ENCODE peak calls at places on chromosomes 3 and 15, in ten cellular contexts. One of them, this sample, is unnamed. For H3K27me3, the result is how much of the 10 kb centered on the place peaks cover.

GRCh38 chr3:171044828-171045793 is 18.6 kb upstream of the SLC2A2 start:
- DNase-seq in adrenal gland: peak
- DNase-seq in tibial nerve: no peak
- DNase-seq in uterus: no peak
- DNase-seq in transverse colon: no peak
- DNase-seq in Peyer's patch: no peak
- DNase-seq in spleen: no peak
- DNase-seq in testis: no peak
- DNase-seq in HCT116: no peak
- DNase-seq in K562: no peak
- DNase-seq in this sample: no peak

GRCh38 chr3:175111036-175111435 is 251.9 kb downstream of the NAALADL2 start:
- DNase-seq in uterus: no peak
- DNase-seq in K562: no peak
- DNase-seq in tibial nerve: no peak
- DNase-seq in transverse colon: no peak
- DNase-seq in Peyer's patch: no peak
- DNase-seq in spleen: no peak
- DNase-seq in testis: peak
- DNase-seq in adrenal gland: peak
- DNase-seq in HCT116: no peak
- DNase-seq in this sample: no peak

GRCh38 chr3:187403768-187404270 is 35.6 kb downstream of the RTP4 start:
- DNase-seq in spleen: no peak
- DNase-seq in transverse colon: no peak
- DNase-seq in HCT116: peak
- DNase-seq in K562: no peak
- DNase-seq in adrenal gland: peak
- DNase-seq in tibial nerve: no peak
- DNase-seq in uterus: peak
- DNase-seq in testis: no peak
- DNase-seq in Peyer's patch: no peak
- DNase-seq in this sample: no peak

GRCh38 chr3:179460260-179460659 is 9.0 kb upstream of the GNB4 start:
- DNase-seq in testis: no peak
- DNase-seq in HCT116: no peak
- DNase-seq in K562: no peak
- DNase-seq in tibial nerve: no peak
- DNase-seq in spleen: no peak
- DNase-seq in transverse colon: no peak
- DNase-seq in Peyer's patch: no peak
- DNase-seq in adrenal gland: no peak
- DNase-seq in uterus: no peak
- DNase-seq in this sample: no peak

GRCh38 chr3:125633767-125634166 is 38.5 kb upstream of the OSBPL11 start:
- DNase-seq in Peyer's patch: no peak
- DNase-seq in K562: no peak
- DNase-seq in uterus: no peak
- DNase-seq in adrenal gland: no peak
- DNase-seq in spleen: no peak
- DNase-seq in testis: no peak
- DNase-seq in tibial nerve: no peak
- DNase-seq in transverse colon: no peak
- DNase-seq in HCT116: no peak
- DNase-seq in this sample: no peak

GRCh38 chr3:80870476-80871041 is 890.9 kb downstream of the GBE1 start:
- DNase-seq in Peyer's patch: no peak
- DNase-seq in K562: no peak
- DNase-seq in tibial nerve: no peak
- DNase-seq in adrenal gland: no peak
- DNase-seq in uterus: no peak
- DNase-seq in transverse colon: no peak
- DNase-seq in spleen: no peak
- DNase-seq in HCT116: no peak
- DNase-seq in testis: no peak
- DNase-seq in this sample: no peak

GRCh38 chr15:49135893-49136292 is 19.5 kb downstream of the COPS2 start:
- DNase-seq in Peyer's patch: no peak
- DNase-seq in adrenal gland: no peak
- DNase-seq in transverse colon: no peak
- DNase-seq in testis: no peak
- DNase-seq in K562: no peak
- DNase-seq in spleen: no peak
- DNase-seq in tibial nerve: no peak
- DNase-seq in uterus: no peak
- DNase-seq in HCT116: no peak
- DNase-seq in this sample: no peak

GRCh38 chr3:39107874-39108308 is 411 bp downstream of the TTC21A start:
- DNase-seq in transverse colon: no peak
- DNase-seq in adrenal gland: no peak
- DNase-seq in Peyer's patch: no peak
- DNase-seq in K562: no peak
- DNase-seq in testis: no peak
- DNase-seq in spleen: no peak
- DNase-seq in tibial nerve: no peak
- DNase-seq in uterus: no peak
- DNase-seq in HCT116: no peak
- DNase-seq in this sample: no peak

GRCh38 chr3:42120866-42121265 is 29.7 kb downstream of the TRAK1 start:
- DNase-seq in K562: no peak
- DNase-seq in spleen: no peak
- DNase-seq in testis: no peak
- DNase-seq in transverse colon: no peak
- DNase-seq in adrenal gland: no peak
- DNase-seq in tibial nerve: no peak
- DNase-seq in HCT116: no peak
- DNase-seq in Peyer's patch: no peak
- DNase-seq in uterus: no peak
- DNase-seq in this sample: no peak

GRCh38 chr15:38002883-38003477 is 68.5 kb downstream of the TMCO5A start:
- DNase-seq in K562: no peak
- DNase-seq in testis: peak
- DNase-seq in spleen: no peak
- DNase-seq in uterus: no peak
- DNase-seq in adrenal gland: peak
- DNase-seq in HCT116: peak
- DNase-seq in transverse colon: peak
- DNase-seq in tibial nerve: no peak
- DNase-seq in Peyer's patch: no peak
- DNase-seq in this sample: no peak

GRCh38 chr15:90418627-90419026 is 30.6 kb downstream of the IQGAP1 start:
- DNase-seq in Peyer's patch: no peak
- DNase-seq in tibial nerve: no peak
- DNase-seq in testis: no peak
- DNase-seq in spleen: no peak
- DNase-seq in K562: no peak
- DNase-seq in adrenal gland: no peak
- DNase-seq in uterus: no peak
- DNase-seq in HCT116: no peak
- DNase-seq in transverse colon: no peak
- DNase-seq in this sample: no peak
- H3K27ac ChIP-seq in Peyer's patch: no peak
- H3K27ac ChIP-seq in tibial nerve: peak
- H3K27ac ChIP-seq in testis: no peak
- H3K27ac ChIP-seq in spleen: no peak
- H3K27ac ChIP-seq in K562: no peak
- H3K27ac ChIP-seq in adrenal gland: no peak
- H3K27ac ChIP-seq in uterus: peak
- H3K27ac ChIP-seq in HCT116: peak
- H3K27ac ChIP-seq in transverse colon: peak
- H3K27ac ChIP-seq in this sample: no peak

GRCh38 chr15:70757627-70758026 is 5.7 kb downstream of the UACA start:
- DNase-seq in spleen: no peak
- DNase-seq in tibial nerve: no peak
- DNase-seq in HCT116: no peak
- DNase-seq in adrenal gland: no peak
- DNase-seq in testis: no peak
- DNase-seq in uterus: no peak
- DNase-seq in K562: no peak
- DNase-seq in transverse colon: no peak
- DNase-seq in Peyer's patch: no peak
- DNase-seq in this sample: no peak

GRCh38 chr15:70762469-70763119 is 764 bp downstream of the UACA start:
- DNase-seq in adrenal gland: peak
- DNase-seq in transverse colon: peak
- DNase-seq in Peyer's patch: no peak
- DNase-seq in K562: no peak
- DNase-seq in testis: peak
- DNase-seq in uterus: peak
- DNase-seq in tibial nerve: peak
- DNase-seq in HCT116: peak
- DNase-seq in spleen: peak
- DNase-seq in this sample: no peak

GRCh38 chr15:70761931-70762468 is 1.4 kb downstream of the UACA start:
- DNase-seq in Peyer's patch: no peak
- DNase-seq in uterus: no peak
- DNase-seq in transverse colon: no peak
- DNase-seq in testis: no peak
- DNase-seq in HCT116: no peak
- DNase-seq in spleen: no peak
- DNase-seq in tibial nerve: no peak
- DNase-seq in K562: no peak
- DNase-seq in adrenal gland: no peak
- DNase-seq in this sample: no peak

GRCh38 chr15:70761046-70761445 is 2.3 kb downstream of the UACA start:
- DNase-seq in uterus: no peak
- DNase-seq in HCT116: no peak
- DNase-seq in transverse colon: no peak
- DNase-seq in spleen: no peak
- DNase-seq in testis: no peak
- DNase-seq in Peyer's patch: no peak
- DNase-seq in adrenal gland: no peak
- DNase-seq in K562: no peak
- DNase-seq in tibial nerve: no peak
- DNase-seq in this sample: no peak

GRCh38 chr15:70758790-70759462 is 4.4 kb downstream of the UACA start:
- DNase-seq in Peyer's patch: no peak
- DNase-seq in tibial nerve: no peak
- DNase-seq in transverse colon: no peak
- DNase-seq in K562: no peak
- DNase-seq in adrenal gland: no peak
- DNase-seq in uterus: no peak
- DNase-seq in spleen: no peak
- DNase-seq in HCT116: no peak
- DNase-seq in testis: no peak
- DNase-seq in this sample: no peak
- TF ChIP-seq POLR2A in Peyer's patch: no peak
- TF ChIP-seq POLR2A in tibial nerve: no peak
- TF ChIP-seq POLR2A in transverse colon: no peak
- TF ChIP-seq POLR2A in K562: no peak
- TF ChIP-seq POLR2A in adrenal gland: no peak
- TF ChIP-seq POLR2A in uterus: no peak
- TF ChIP-seq POLR2A in spleen: no peak
- TF ChIP-seq POLR2A in HCT116: no peak
- TF ChIP-seq POLR2A in testis: no peak
- TF ChIP-seq POLR2A in this sample: no peak

GRCh38 chr15:92075764-92076163 is 222.3 kb downstream of the SLCO3A1 start:
- DNase-seq in spleen: no peak
- DNase-seq in HCT116: no peak
- DNase-seq in testis: no peak
- DNase-seq in transverse colon: no peak
- DNase-seq in uterus: no peak
- DNase-seq in K562: no peak
- DNase-seq in tibial nerve: no peak
- DNase-seq in Peyer's patch: no peak
- DNase-seq in adrenal gland: no peak
- DNase-seq in this sample: no peak

GRCh38 chr15:92073044-92073785 is 219.7 kb downstream of the SLCO3A1 start:
- DNase-seq in spleen: no peak
- DNase-seq in transverse colon: no peak
- DNase-seq in K562: no peak
- DNase-seq in Peyer's patch: no peak
- DNase-seq in HCT116: no peak
- DNase-seq in uterus: no peak
- DNase-seq in adrenal gland: no peak
- DNase-seq in testis: no peak
- DNase-seq in tibial nerve: no peak
- DNase-seq in this sample: no peak

GRCh38 chr15:92074161-92074560 is 220.7 kb downstream of the SLCO3A1 start:
- DNase-seq in HCT116: no peak
- DNase-seq in uterus: no peak
- DNase-seq in transverse colon: no peak
- DNase-seq in K562: no peak
- DNase-seq in adrenal gland: no peak
- DNase-seq in Peyer's patch: no peak
- DNase-seq in testis: no peak
- DNase-seq in tibial nerve: no peak
- DNase-seq in spleen: no peak
- DNase-seq in this sample: no peak

GRCh38 chr15:92076536-92076935 is 223.0 kb downstream of the SLCO3A1 start:
- DNase-seq in transverse colon: no peak
- DNase-seq in adrenal gland: no peak
- DNase-seq in tibial nerve: no peak
- DNase-seq in spleen: no peak
- DNase-seq in HCT116: no peak
- DNase-seq in Peyer's patch: no peak
- DNase-seq in K562: no peak
- DNase-seq in testis: no peak
- DNase-seq in uterus: no peak
- DNase-seq in this sample: no peak

DNA sequence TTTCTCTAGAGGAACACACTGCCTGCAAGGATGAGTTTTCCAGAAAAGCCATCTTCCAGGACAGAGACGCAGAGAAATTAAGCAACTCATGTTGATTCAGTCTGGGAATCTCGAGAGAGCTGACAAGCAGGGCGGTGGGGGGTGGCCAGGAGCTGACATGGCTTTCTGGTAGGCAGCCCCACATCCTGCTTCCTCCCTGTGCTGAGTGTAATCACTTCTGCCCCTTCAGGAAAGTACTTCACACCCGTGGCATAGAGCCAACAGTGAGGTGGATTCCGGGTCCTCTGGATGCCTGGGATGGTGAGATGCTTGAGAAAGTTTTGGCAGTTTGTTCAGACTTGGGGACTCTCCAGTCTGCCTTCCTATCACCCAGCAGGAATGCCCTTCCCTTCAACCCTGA is 221.1 kb downstream of the SLCO3A1 start:
- DNase-seq in tibial nerve: no peak
- DNase-seq in HCT116: no peak
- DNase-seq in K562: no peak
- DNase-seq in testis: no peak
- DNase-seq in adrenal gland: peak
- DNase-seq in Peyer's patch: peak
- DNase-seq in transverse colon: no peak
- DNase-seq in uterus: peak
- DNase-seq in spleen: no peak
- DNase-seq in this sample: no peak
- H3K27me3 ChIP-seq in tibial nerve: under half
- H3K27me3 ChIP-seq in HCT116: under half
- H3K27me3 ChIP-seq in K562: under half
- H3K27me3 ChIP-seq in testis: under half
- H3K27me3 ChIP-seq in adrenal gland: under half
- H3K27me3 ChIP-seq in Peyer's patch: under half
- H3K27me3 ChIP-seq in transverse colon: under half
- H3K27me3 ChIP-seq in uterus: under half
- H3K27me3 ChIP-seq in spleen: under half
- H3K27me3 ChIP-seq in this sample: under half

DNA sequence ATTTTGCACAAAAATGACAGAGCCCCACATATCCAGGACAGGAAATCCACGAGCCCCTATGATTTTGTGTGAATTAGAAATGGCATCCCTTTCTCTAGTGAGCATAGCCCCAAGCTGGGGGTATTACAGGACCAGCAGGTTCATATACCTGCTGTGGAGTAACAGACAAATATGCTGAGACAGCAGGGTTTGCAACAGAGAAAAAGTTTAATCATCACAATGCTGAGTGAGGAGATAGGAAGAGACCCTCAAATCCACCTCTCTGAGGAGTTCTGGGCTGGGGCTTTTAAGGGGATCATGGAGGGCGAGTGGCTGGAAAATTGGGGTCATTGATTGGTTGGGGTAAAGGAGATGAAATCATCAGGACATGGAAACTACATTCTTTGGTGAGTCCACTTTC is 8.4 kb upstream of the MYZAP start:
- DNase-seq in transverse colon: no peak
- DNase-seq in HCT116: no peak
- DNase-seq in tibial nerve: no peak
- DNase-seq in K562: no peak
- DNase-seq in uterus: no peak
- DNase-seq in Peyer's patch: no peak
- DNase-seq in adrenal gland: no peak
- DNase-seq in spleen: no peak
- DNase-seq in testis: no peak
- DNase-seq in this sample: no peak
- H3K27ac ChIP-seq in transverse colon: no peak
- H3K27ac ChIP-seq in HCT116: no peak
- H3K27ac ChIP-seq in tibial nerve: no peak
- H3K27ac ChIP-seq in K562: no peak
- H3K27ac ChIP-seq in uterus: no peak
- H3K27ac ChIP-seq in Peyer's patch: no peak
- H3K27ac ChIP-seq in adrenal gland: no peak
- H3K27ac ChIP-seq in spleen: no peak
- H3K27ac ChIP-seq in testis: no peak
- H3K27ac ChIP-seq in this sample: no peak